ENCODE peak calls at places on chromosomes 5 and 9, in seven cellular contexts. P is H7; O is naive thymus-derived CD4-positive, alpha-beta T cell; D is colonic mucosa; V is CD4-positive, CD25-positive, alpha-beta regulatory T cell; M is heart left ventricle; X is tibial artery. G is an unnamed sample. For H3K27me3, the result is how much of the 10 kb centered on the place peaks cover.

GRCh38 chr9:70111042-70111602 is 67.5 kb downstream of the MAMDC2 start:
- DNase-seq in X (peak), D (peak), M (peak), V (peak), P (peak), O (peak), G (peak)

GRCh38 chr9:90112791-90113190 is 508.0 kb downstream of the GADD45G start:
- DNase-seq in V (no peak), O (no peak), D (no peak), M (no peak), X (no peak), P (no peak), G (no peak)

GRCh38 chr9:114005371-114006154 is 72.5 kb downstream of the AMBP start:
- DNase-seq in X (peak), D (no peak), O (no peak), P (no peak), V (no peak), M (no peak), G (no peak)

GRCh38 chr9:99001892-99002291 is 58.2 kb downstream of the COL15A1 start:
- DNase-seq in X (no peak), V (no peak), P (no peak), O (no peak), M (no peak), D (no peak), G (no peak)

GRCh38 chr5:107654827-107655226 is 15.9 kb downstream of the EFNA5 start:
- DNase-seq in X (no peak), V (no peak), P (no peak), O (no peak), M (no peak), D (no peak), G (no peak)

GRCh38 chr9:111691686-111692329 is 30.4 kb downstream of the GNG10 start:
- DNase-seq in M (no peak), D (no peak), O (peak), P (no peak), V (peak), X (no peak), G (no peak)

GRCh38 chr9:124133752-124134151 is 122.2 kb downstream of the LHX2 start:
- DNase-seq in D (peak), O (no peak), M (no peak), X (peak), V (peak), P (peak), G (no peak)

GRCh38 chr5:82417776-82418607 is 139.8 kb upstream of the RPS23 start:
- DNase-seq in O (no peak), P (no peak), M (no peak), D (no peak), X (no peak), V (no peak), G (no peak)

GRCh38 chr9:91374939-91375338 is 13.2 kb upstream of the AUH start:
- DNase-seq in M (no peak), O (no peak), P (no peak), D (no peak), V (no peak), X (no peak), G (peak)

GRCh38 chr5:96597441-96598020 is 64.6 kb upstream of the CAST start:
- DNase-seq in X (no peak), O (no peak), M (no peak), V (no peak), D (no peak), P (no peak), G (no peak)

GRCh38 chr5:6328173-6328572 is 50.2 kb downstream of the MED10 start:
- DNase-seq in P (peak), M (no peak), D (no peak), X (no peak), V (peak), O (no peak), G (peak)

GRCh38 chr5:3107118-3107517 is 355.6 kb upstream of the IRX2 start:
- DNase-seq in P (peak), X (no peak), V (no peak), M (no peak), D (no peak), O (no peak), G (no peak)

GRCh38 chr5:158948376-158948775 is 151.3 kb downstream of the EBF1 start:
- DNase-seq in O (no peak), X (no peak), P (no peak), V (no peak), M (no peak), D (no peak), G (no peak)

GRCh38 chr5:57335092-57335491 is 147.5 kb downstream of the ACTBL2 start:
- DNase-seq in M (no peak), X (no peak), O (no peak), D (no peak), P (no peak), V (no peak), G (peak)

GRCh38 chr5:73215891-73216610 is 43.1 kb downstream of the TMEM174 start:
- DNase-seq in P (peak), D (peak), M (peak), X (peak), V (peak), O (peak), G (peak)

GRCh38 chr9:12718482-12719026 is 25.4 kb downstream of the TYRP1 start:
- DNase-seq in V (no peak), D (no peak), O (no peak), M (no peak), P (peak), X (no peak), G (peak)

GRCh38 chr5:40165789-40166728 is 513.7 kb upstream of the PTGER4 start:
- DNase-seq in P (peak), O (no peak), V (peak), X (no peak), D (no peak), M (no peak), G (no peak)

GRCh38 chr5:14505310-14506140 is 76.1 kb upstream of the OTULINL start:
- DNase-seq in X (no peak), P (peak), D (no peak), V (no peak), M (no peak), O (no peak), G (no peak)

GRCh38 chr9:130234340-130235260 is 31.0 kb upstream of the HMCN2 start:
- DNase-seq in O (no peak), M (no peak), D (no peak), V (no peak), P (peak), X (no peak), G (no peak)

GRCh38 chr5:96070625-96071246 is 109.1 kb upstream of the ELL2 start:
- DNase-seq in D (no peak), V (no peak), O (no peak), X (no peak), P (no peak), M (no peak), G (no peak)

GRCh38 chr9:134284273-134284672 is 42.0 kb upstream of the RXRA start:
- DNase-seq in V (no peak), M (peak), O (no peak), P (peak), D (no peak), X (peak), G (peak)

GRCh38 chr5:111670826-111671492 is 86.0 kb downstream of the NREP start:
- DNase-seq in P (no peak), X (no peak), O (no peak), V (no peak), D (no peak), M (no peak), G (no peak)

GRCh38 chr5:13591621-13592020 is 352.9 kb downstream of the DNAH5 start:
- DNase-seq in V (no peak), D (no peak), X (no peak), P (no peak), O (no peak), M (no peak), G (no peak)

DNA sequence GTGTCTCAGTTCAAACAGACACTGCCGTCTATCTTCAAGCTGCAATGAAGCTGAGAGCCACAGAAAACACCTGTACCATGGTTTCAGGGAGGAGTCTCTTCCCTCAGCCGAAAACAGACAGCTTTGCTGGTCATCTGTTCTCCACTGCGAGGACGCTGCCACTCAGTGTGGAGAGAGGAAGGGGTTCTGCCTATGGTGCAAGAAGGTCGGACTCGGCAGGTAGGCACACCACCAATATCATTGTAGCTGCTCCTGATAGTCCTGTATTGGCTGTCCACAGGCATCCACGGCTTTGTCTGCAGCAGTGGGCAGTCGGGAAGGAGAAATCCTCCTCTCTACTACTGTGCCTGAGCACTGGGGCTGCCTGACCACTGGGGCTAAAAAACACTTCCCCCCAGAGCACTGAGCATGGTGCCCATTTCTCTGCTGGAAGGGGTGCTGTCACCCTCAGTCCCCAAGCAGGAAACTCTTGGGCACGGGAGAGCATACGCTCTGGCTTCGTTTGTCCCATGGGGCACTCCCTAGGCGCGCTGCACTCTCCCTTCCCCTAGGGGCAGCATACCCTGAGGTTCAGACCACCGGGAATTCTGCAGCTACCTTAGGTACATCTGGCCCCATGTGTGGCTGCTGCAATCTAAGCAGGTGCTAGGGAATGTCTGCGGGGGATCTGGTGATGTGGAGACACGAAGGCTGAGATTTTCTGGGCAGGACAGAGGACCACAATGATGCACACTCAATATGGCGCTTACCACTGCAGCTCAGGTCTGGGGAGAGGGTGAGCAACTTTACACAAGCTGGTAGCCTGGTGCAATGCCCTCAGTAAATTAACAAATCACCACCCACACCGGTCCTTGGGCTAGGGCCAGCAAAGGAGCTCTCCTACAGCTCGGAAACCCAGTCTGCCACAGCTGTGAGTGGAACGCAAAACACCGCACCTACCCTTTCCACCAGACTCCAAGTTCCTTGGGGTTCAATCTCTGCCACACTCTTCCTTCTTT is 880.9 kb upstream of the SEMA6A start:
- DNase-seq in M (no peak), V (no peak), X (no peak), P (no peak), D (peak), O (no peak), G (no peak)
- H3K4me3 ChIP-seq in M (no peak), V (peak), X (no peak), P (peak), D (peak), O (peak), G (no peak)

DNA sequence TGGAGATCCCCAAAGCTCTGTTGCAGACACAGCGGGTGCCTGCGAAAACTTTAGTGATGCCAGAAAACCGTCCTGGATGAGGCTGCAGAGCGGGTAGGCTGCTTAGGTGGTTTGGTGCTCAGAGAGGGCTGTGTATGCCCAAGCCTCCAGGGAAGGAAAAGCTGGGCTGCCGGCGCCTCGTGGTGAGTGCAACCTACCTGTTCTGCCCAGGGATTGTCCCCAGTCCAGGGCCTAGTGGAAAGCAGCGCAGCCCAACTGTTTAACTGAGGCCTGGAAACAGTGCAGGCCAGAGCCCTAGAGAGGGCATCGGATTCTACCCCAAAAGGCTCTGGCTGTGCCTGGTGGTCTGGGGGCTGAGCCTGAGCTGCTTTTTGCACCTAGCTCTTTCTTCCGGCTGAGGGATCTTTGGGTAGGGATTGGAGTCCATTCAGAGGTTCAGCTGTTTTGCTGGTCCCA is 2.8 kb downstream of the LMX1B start:
- DNase-seq in V (no peak), X (no peak), D (no peak), O (no peak), P (peak), M (no peak), G (no peak)
- H3K27me3 ChIP-seq in V (under half), X (under half), D (half or more), O (under half), P (half or more), M (half or more), G (under half)

GRCh38 chr5:43604699-43605098 is 1.7 kb downstream of the NNT start:
- DNase-seq in D (no peak), O (no peak), P (no peak), M (no peak), X (no peak), V (no peak), G (no peak)

GRCh38 chr5:43602456-43602817 is 543 bp upstream of the NNT start:
- DNase-seq in D (peak), O (peak), P (peak), X (no peak), V (peak), M (peak), G (peak)

GRCh38 chr5:43603535-43604363 is 769 bp downstream of the NNT start:
- DNase-seq in P (peak), M (peak), X (peak), O (peak), D (peak), V (peak), G (peak)

GRCh38 chr5:43602818-43603534 is at the start of gene NNT:
- DNase-seq in X (peak), D (peak), P (peak), V (peak), M (peak), O (peak), G (peak)

DNA sequence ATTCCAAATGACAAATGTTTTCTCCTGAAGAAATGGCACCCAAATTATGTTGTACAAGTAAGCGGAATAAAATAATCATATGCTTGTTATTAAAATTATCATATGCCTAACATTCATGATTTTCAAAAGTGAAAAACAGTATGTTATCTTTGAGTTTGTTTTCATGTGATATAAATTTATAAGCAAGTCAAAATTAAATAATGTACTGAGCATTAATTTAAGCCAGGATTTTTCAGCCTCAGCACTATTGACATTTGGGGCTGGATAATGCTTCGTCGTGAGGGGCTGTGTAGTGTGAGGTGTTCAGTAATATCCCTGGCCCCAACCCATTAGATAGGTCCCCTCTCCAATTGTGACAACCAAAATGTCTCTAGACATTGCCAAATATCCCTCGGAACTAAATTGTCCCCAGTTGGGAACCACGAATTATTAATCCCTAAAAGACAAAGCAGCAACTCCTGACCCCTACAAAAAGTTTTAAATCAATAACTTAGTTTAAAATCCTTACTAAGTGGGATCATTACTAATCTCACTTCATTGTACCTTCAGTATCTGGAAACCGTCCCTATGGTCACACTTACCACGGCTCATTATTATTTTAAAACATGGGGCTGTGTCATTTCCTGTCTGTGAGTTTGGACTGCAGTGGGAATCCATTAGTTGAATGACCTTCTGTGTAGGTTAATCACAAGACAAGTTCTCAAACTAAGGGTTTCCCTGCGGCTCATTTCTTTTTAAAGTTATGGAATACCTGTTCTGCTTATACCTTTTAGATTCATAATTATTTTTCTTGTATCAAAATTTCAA is 1.3 kb upstream of the NNT start:
- DNase-seq in M (no peak), P (no peak), D (no peak), X (no peak), O (no peak), V (peak), G (no peak)
- H3K4me3 ChIP-seq in M (peak), P (no peak), D (peak), X (peak), O (peak), V (peak), G (peak)

DNA sequence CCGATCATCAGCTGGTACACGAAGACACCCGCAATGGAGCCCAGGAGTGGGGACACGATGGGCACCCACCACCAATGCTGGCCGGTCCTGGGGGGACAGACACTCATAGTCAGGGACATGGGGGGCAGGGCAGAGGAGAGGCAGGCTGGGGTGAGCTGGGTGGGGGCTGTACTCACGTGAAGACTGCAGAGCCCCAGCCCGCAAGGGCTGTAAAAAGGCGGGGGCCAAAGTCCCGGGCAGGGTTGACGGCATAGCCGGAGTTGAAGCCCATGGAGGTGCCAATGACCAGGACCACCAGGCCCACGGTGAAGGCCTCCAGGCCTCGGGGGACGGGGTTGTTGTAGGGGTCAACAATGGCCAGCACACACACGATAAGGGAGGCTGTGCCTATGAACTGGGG is 5.3 kb downstream of the AQP3 start:
- DNase-seq in O (no peak), M (no peak), V (no peak), X (no peak), D (no peak), P (no peak), G (no peak)
- H3K27me3 ChIP-seq in O (under half), M (under half), V (under half), X (under half), D (under half), P (under half), G (under half)

G was measured in MG63.